ENCODE peak calls at places on chromosomes 4 and X, in seven cellular contexts. R, X, K, M, G, J and P are unnamed samples.

GRCh38 chrX:102976793-102977495 is 39.9 kb downstream of the RAB40AL start:
- DNase-seq in R (no peak), X (no peak), K (no peak), M (no peak), G (no peak), J (no peak), P (no peak)

GRCh38 chrX:80354966-80355465 is 65.2 kb upstream of the TENT5D start:
- DNase-seq in R (no peak), X (no peak), K (no peak), M (no peak), G (no peak), J (no peak), P (no peak)

GRCh38 chrX:150989420-150989819 is 6.3 kb downstream of the HMGB3 start:
- DNase-seq in R (no peak), X (no peak), K (no peak), M (no peak), G (no peak), J (no peak), P (no peak)

GRCh38 chr4:25441519-25442117 is 64.6 kb downstream of the ANAPC4 start:
- DNase-seq in R (peak; percentile 49), X (no peak), K (peak; percentile 43), M (peak; percentile 68), G (peak; percentile 61), J (peak; percentile 44), P (peak; percentile 76)

GRCh38 chrX:63932006-63932405 is 147.0 kb upstream of the ARHGEF9 start:
- DNase-seq in R (no peak), X (no peak), K (no peak), M (no peak), G (no peak), J (no peak), P (no peak)

GRCh38 chr4:70630162-70630561 is 1.6 kb downstream of the ENAM start:
- DNase-seq in R (no peak), X (no peak), K (no peak), M (no peak), G (no peak), J (no peak), P (no peak)

GRCh38 chr4:124028172-124028571 is 631.6 kb downstream of the SPRY1 start:
- DNase-seq in R (no peak), X (no peak), K (no peak), M (no peak), G (no peak), J (no peak), P (no peak)

GRCh38 chr4:74379912-74380311 is 15.0 kb downstream of the EREG start:
- DNase-seq in R (no peak), X (no peak), K (no peak), M (no peak), G (no peak), J (no peak), P (no peak)

GRCh38 chr4:40856836-40857362 is 107.1 kb downstream of the NSUN7 start:
- DNase-seq in R (peak; percentile 45), X (peak; percentile 63), K (peak; percentile 16), M (peak; percentile 65), G (no peak), J (no peak), P (peak; percentile 59)
- TF ChIP-seq CTCF in R (no peak), X (no peak), K (no peak), M (no peak), G (no peak), J (no peak), P (no peak)

GRCh38 chr4:185471235-185472062 is at the start of gene CCDC110:
- DNase-seq in R (peak; percentile 95), X (peak; percentile 80), K (peak; percentile 89), M (peak; percentile 97), G (peak; percentile 96), J (peak; percentile 50), P (peak; percentile 97)
- TF ChIP-seq POLR2A in R (peak; percentile 42), X (no peak), K (no peak), M (no peak), G (peak; percentile 21), J (no peak), P (no peak)

GRCh38 chrX:72029473-72030411 is 102.0 kb downstream of the RTL5 start:
- DNase-seq in R (no peak), X (no peak), K (no peak), M (no peak), G (peak; percentile 76), J (peak; percentile 16), P (no peak)
- H3K27ac ChIP-seq in R (peak overlapping the region; percentile 18), X (no peak overlapping the region), K (no peak overlapping the region), M (peak overlapping the region; percentile 55), G (peak overlapping the region; percentile 88), J (no peak overlapping the region), P (peak overlapping the region; percentile 52)

GRCh38 chrX:74383611-74384010 is 37.7 kb upstream of the SLC16A2 start:
- DNase-seq in R (peak; percentile 8), X (no peak), K (peak; percentile 8), M (peak; percentile 29), G (peak; percentile 46), J (peak; percentile 13), P (no peak)
- TF ChIP-seq CTCF in R (peak; percentile 27), X (peak; percentile 65), K (no peak), M (no peak), G (peak; percentile 56), J (peak; percentile 69), P (peak; percentile 60)

GRCh38 chr4:145939241-145939640 is 618 bp upstream of the ZNF827 start:
- DNase-seq in R (no peak), X (no peak), K (no peak), M (no peak), G (no peak), J (no peak), P (no peak)

GRCh38 chr4:145938618-145939177 is at the start of gene ZNF827:
- DNase-seq in R (peak; percentile 57), X (no peak), K (peak; percentile 43), M (peak; percentile 59), G (peak; percentile 51), J (peak; percentile 77), P (peak; percentile 88)

GRCh38 chr4:145936142-145937020 is 2.2 kb downstream of the ZNF827 start:
- DNase-seq in R (peak; percentile 58), X (no peak), K (peak; percentile 19), M (peak; percentile 63), G (peak; percentile 54), J (peak; percentile 40), P (peak; percentile 74)

GRCh38 chr4:145937021-145937861 is 1.4 kb downstream of the ZNF827 start:
- DNase-seq in R (peak; percentile 58), X (no peak), K (peak; percentile 36), M (peak; percentile 62), G (peak; percentile 49), J (no peak), P (peak; percentile 88)

DNA sequence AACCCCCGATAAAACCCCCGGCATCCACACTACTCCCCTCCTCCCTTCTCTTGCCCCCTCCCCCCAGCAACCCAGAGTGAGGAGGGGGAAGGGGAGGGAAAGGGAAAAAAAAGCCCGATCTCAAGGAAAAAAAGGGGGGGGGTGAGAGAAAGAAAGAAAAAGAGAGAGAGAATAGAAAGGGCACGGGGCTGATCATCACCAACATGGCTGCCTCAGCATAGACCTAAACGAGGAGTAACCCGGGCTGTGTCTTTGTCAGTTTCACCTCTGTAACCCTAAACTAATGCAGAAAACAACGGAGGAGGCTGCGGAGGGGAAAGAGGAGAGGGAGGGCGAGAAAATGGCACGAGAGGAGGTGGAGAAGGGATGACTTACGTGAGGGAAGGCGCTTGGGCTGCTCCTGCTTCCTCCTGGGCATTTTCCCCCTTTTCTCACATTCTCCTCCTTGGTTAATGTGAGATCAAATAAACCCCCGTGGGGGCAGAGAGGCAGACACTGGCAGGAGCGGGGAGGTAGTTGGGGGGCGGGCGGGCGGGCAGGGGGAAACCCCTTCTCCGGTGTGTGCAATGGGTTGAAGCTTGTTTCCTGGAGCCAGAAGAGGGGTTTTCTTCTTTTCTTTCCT is 522 bp downstream of the ZNF827 start:
- DNase-seq in R (peak; percentile 10), X (no peak), K (no peak), M (no peak), G (no peak), J (no peak), P (peak; percentile 40)
- TF ChIP-seq POLR2A in R (no peak), X (no peak), K (no peak), M (no peak), G (no peak), J (no peak), P (no peak)

GRCh38 chr4:98275129-98275528 is 13.9 kb downstream of the RAP1GDS1 start:
- DNase-seq in R (no peak), X (no peak), K (no peak), M (no peak), G (no peak), J (no peak), P (no peak)
- H3K27ac ChIP-seq in R (no peak overlapping the region), X (no peak overlapping the region), K (no peak overlapping the region), M (no peak overlapping the region), G (no peak overlapping the region), J (no peak overlapping the region), P (no peak overlapping the region)

GRCh38 chr4:169116270-169116901 is 106.3 kb upstream of the CBR4 start:
- DNase-seq in R (no peak), X (no peak), K (no peak), M (no peak), G (no peak), J (no peak), P (no peak)

GRCh38 chr4:169117591-169118081 is 107.6 kb upstream of the CBR4 start:
- DNase-seq in R (no peak), X (no peak), K (no peak), M (no peak), G (no peak), J (no peak), P (no peak)

GRCh38 chr4:169115144-169115896 is 105.3 kb upstream of the CBR4 start:
- DNase-seq in R (no peak), X (no peak), K (no peak), M (no peak), G (no peak), J (no peak), P (no peak)

GRCh38 chr4:169114341-169114974 is 104.4 kb upstream of the CBR4 start:
- DNase-seq in R (no peak), X (no peak), K (no peak), M (no peak), G (no peak), J (no peak), P (no peak)

DNA sequence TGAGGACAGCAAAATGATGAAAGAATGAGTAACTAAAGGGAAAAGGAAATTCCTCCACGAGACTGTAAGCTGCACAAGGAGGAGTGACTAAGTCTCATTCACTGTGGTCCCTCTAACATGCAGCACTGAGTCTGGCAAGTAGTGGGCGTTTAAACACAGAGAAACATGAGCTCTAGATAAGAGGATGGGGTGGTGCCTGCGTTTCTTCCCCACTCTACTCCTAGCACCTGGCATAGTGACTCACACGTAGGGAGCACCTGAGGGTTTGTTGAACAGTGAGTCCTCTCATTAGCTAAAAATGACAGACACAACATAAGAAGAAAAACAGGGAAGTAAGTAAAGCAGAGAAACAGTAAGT is 105.8 kb upstream of the CBR4 start:
- DNase-seq in R (no peak), X (no peak), K (no peak), M (peak; percentile 64), G (no peak), J (no peak), P (peak; percentile 65)
- TF ChIP-seq CTCF in R (no peak), X (peak; percentile 8), K (no peak), M (no peak), G (no peak), J (no peak), P (no peak)

DNA sequence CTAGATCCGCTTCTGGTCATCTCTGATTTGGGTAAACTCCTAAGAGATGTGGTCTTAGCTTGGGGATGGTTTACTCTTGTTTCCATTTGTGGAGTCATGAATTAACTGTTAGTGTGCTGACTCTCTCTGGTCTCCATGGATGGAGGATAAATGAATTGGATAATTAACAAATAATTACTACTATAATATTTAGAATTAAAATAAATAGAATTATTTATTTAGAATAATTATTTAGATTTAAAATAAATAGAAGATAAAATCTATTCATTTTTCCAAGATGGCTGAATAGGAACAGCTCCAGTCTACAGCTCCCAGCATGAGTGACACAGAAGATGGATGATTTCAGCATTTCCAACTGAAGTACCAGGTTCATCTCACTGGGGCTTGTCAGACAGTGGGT is 1587.4 kb upstream of the AGA start:
- DNase-seq in R (no peak), X (no peak), K (no peak), M (no peak), G (no peak), J (no peak), P (no peak)
- TF ChIP-seq POLR2A in R (no peak), X (no peak), K (no peak), M (no peak), G (no peak), J (no peak), P (no peak)